ENCODE peak calls at places on chromosomes 13 and 19, in seven cellular contexts. One of them, this sample, is unnamed.

GRCh38 chr13:98984983-98985382 is 7.1 kb upstream of the DOCK9 start:
- DNase-seq in CD8-positive, alpha-beta T cell: no peak
- DNase-seq in cardiac fibroblast: no peak
- DNase-seq in cardiac muscle cell: no peak
- DNase-seq in bronchial epithelial cell: no peak
- DNase-seq in tibial artery: no peak
- DNase-seq in NB4: peak
- DNase-seq in this sample: no peak

GRCh38 chr19:1872807-1873523 is 9.6 kb upstream of the KLF16 start:
- DNase-seq in CD8-positive, alpha-beta T cell: no peak
- DNase-seq in cardiac fibroblast: no peak
- DNase-seq in cardiac muscle cell: no peak
- DNase-seq in bronchial epithelial cell: no peak
- DNase-seq in tibial artery: no peak
- DNase-seq in NB4: no peak
- DNase-seq in this sample: no peak

GRCh38 chr19:10113964-10114650 is 2.6 kb downstream of the P2RY11 start:
- DNase-seq in CD8-positive, alpha-beta T cell: no peak
- DNase-seq in cardiac fibroblast: no peak
- DNase-seq in cardiac muscle cell: no peak
- DNase-seq in bronchial epithelial cell: no peak
- DNase-seq in tibial artery: no peak
- DNase-seq in NB4: peak
- DNase-seq in this sample: peak

GRCh38 chr13:48110930-48111721 is 16.2 kb upstream of the MED4 start:
- DNase-seq in CD8-positive, alpha-beta T cell: no peak
- DNase-seq in cardiac fibroblast: peak
- DNase-seq in cardiac muscle cell: peak
- DNase-seq in bronchial epithelial cell: no peak
- DNase-seq in tibial artery: no peak
- DNase-seq in NB4: no peak
- DNase-seq in this sample: no peak

GRCh38 chr19:5651361-5651760 is 28.5 kb downstream of the SAFB start:
- DNase-seq in CD8-positive, alpha-beta T cell: no peak
- DNase-seq in cardiac fibroblast: no peak
- DNase-seq in cardiac muscle cell: no peak
- DNase-seq in bronchial epithelial cell: no peak
- DNase-seq in tibial artery: no peak
- DNase-seq in NB4: no peak
- DNase-seq in this sample: no peak

GRCh38 chr19:30393729-30394480 is 21.7 kb downstream of the ZNF536 start:
- DNase-seq in CD8-positive, alpha-beta T cell: no peak
- DNase-seq in cardiac fibroblast: no peak
- DNase-seq in cardiac muscle cell: no peak
- DNase-seq in bronchial epithelial cell: no peak
- DNase-seq in tibial artery: no peak
- DNase-seq in NB4: no peak
- DNase-seq in this sample: no peak

GRCh38 chr19:56956503-56957226 is 116.1 kb upstream of the PEG3 start:
- DNase-seq in CD8-positive, alpha-beta T cell: no peak
- DNase-seq in cardiac fibroblast: no peak
- DNase-seq in cardiac muscle cell: no peak
- DNase-seq in bronchial epithelial cell: no peak
- DNase-seq in tibial artery: no peak
- DNase-seq in NB4: no peak
- DNase-seq in this sample: no peak

GRCh38 chr19:42158926-42159325 is 26.7 kb upstream of the POU2F2 start:
- DNase-seq in CD8-positive, alpha-beta T cell: no peak
- DNase-seq in cardiac fibroblast: peak
- DNase-seq in cardiac muscle cell: peak
- DNase-seq in bronchial epithelial cell: no peak
- DNase-seq in tibial artery: no peak
- DNase-seq in NB4: no peak
- DNase-seq in this sample: no peak

GRCh38 chr19:48638831-48639381 is 1.7 kb upstream of the DBP start:
- DNase-seq in CD8-positive, alpha-beta T cell: no peak
- DNase-seq in cardiac fibroblast: no peak
- DNase-seq in cardiac muscle cell: no peak
- DNase-seq in bronchial epithelial cell: no peak
- DNase-seq in tibial artery: peak
- DNase-seq in NB4: peak
- DNase-seq in this sample: no peak

GRCh38 chr13:79547211-79547610 is 66.3 kb downstream of the NDFIP2 start:
- DNase-seq in CD8-positive, alpha-beta T cell: no peak
- DNase-seq in cardiac fibroblast: no peak
- DNase-seq in cardiac muscle cell: no peak
- DNase-seq in bronchial epithelial cell: no peak
- DNase-seq in tibial artery: no peak
- DNase-seq in NB4: no peak
- DNase-seq in this sample: no peak

GRCh38 chr19:4911314-4911713 is 2.0 kb downstream of the UHRF1 start:
- DNase-seq in CD8-positive, alpha-beta T cell: no peak
- DNase-seq in cardiac fibroblast: no peak
- DNase-seq in cardiac muscle cell: peak
- DNase-seq in bronchial epithelial cell: no peak
- DNase-seq in tibial artery: no peak
- DNase-seq in NB4: no peak
- DNase-seq in this sample: no peak

GRCh38 chr19:18633321-18633720 is 3.5 kb upstream of the KLHL26 start:
- DNase-seq in CD8-positive, alpha-beta T cell: no peak
- DNase-seq in cardiac fibroblast: no peak
- DNase-seq in cardiac muscle cell: no peak
- DNase-seq in bronchial epithelial cell: no peak
- DNase-seq in tibial artery: no peak
- DNase-seq in NB4: no peak
- DNase-seq in this sample: no peak

GRCh38 chr19:15129856-15130580 is 22.8 kb downstream of the SYDE1 start:
- DNase-seq in CD8-positive, alpha-beta T cell: peak
- DNase-seq in cardiac fibroblast: no peak
- DNase-seq in cardiac muscle cell: no peak
- DNase-seq in bronchial epithelial cell: peak
- DNase-seq in tibial artery: no peak
- DNase-seq in NB4: no peak
- DNase-seq in this sample: no peak

DNA sequence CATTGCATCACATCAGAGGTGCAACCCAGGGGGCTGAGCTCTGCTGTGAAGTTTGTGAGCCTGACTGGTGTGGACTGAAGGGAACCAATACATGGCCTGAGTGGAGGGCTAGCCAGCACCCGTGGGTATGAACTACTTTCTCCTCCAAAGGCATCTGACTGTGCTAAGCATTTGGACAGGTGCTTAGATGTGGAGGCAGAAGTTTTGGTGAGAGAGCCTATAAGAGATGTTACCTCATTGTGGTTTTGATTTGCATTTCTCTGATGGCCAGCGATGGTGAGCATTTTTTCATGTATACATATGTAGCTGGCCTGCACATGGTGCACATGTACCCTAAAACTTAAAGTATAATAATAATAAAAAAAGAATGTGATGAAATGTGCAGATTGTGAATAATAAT is 46.9 kb downstream of the TEX29 start:
- DNase-seq in CD8-positive, alpha-beta T cell: no peak
- DNase-seq in cardiac fibroblast: no peak
- DNase-seq in cardiac muscle cell: no peak
- DNase-seq in bronchial epithelial cell: no peak
- DNase-seq in tibial artery: no peak
- DNase-seq in NB4: no peak
- DNase-seq in this sample: no peak
- TF ChIP-seq CTCF in CD8-positive, alpha-beta T cell: no peak
- TF ChIP-seq CTCF in cardiac fibroblast: no peak
- TF ChIP-seq CTCF in cardiac muscle cell: no peak
- TF ChIP-seq CTCF in bronchial epithelial cell: no peak
- TF ChIP-seq CTCF in tibial artery: no peak
- TF ChIP-seq CTCF in NB4: no peak
- TF ChIP-seq CTCF in this sample: no peak

GRCh38 chr19:13153627-13154240 is 3.5 kb downstream of the IER2 start:
- DNase-seq in CD8-positive, alpha-beta T cell: peak
- DNase-seq in cardiac fibroblast: peak
- DNase-seq in cardiac muscle cell: peak
- DNase-seq in bronchial epithelial cell: no peak
- DNase-seq in tibial artery: peak
- DNase-seq in NB4: peak
- DNase-seq in this sample: no peak
- TF ChIP-seq CTCF in CD8-positive, alpha-beta T cell: no peak
- TF ChIP-seq CTCF in cardiac fibroblast: peak
- TF ChIP-seq CTCF in cardiac muscle cell: peak
- TF ChIP-seq CTCF in bronchial epithelial cell: no peak
- TF ChIP-seq CTCF in tibial artery: no peak
- TF ChIP-seq CTCF in NB4: no peak
- TF ChIP-seq CTCF in this sample: no peak

GRCh38 chr13:43238341-43239083 is 215.1 kb downstream of the DNAJC15 start:
- DNase-seq in CD8-positive, alpha-beta T cell: no peak
- DNase-seq in cardiac fibroblast: no peak
- DNase-seq in cardiac muscle cell: no peak
- DNase-seq in bronchial epithelial cell: no peak
- DNase-seq in tibial artery: no peak
- DNase-seq in NB4: no peak
- DNase-seq in this sample: no peak
- TF ChIP-seq CTCF in CD8-positive, alpha-beta T cell: no peak
- TF ChIP-seq CTCF in cardiac fibroblast: no peak
- TF ChIP-seq CTCF in cardiac muscle cell: no peak
- TF ChIP-seq CTCF in bronchial epithelial cell: no peak
- TF ChIP-seq CTCF in tibial artery: no peak
- TF ChIP-seq CTCF in NB4: no peak
- TF ChIP-seq CTCF in this sample: no peak

DNA sequence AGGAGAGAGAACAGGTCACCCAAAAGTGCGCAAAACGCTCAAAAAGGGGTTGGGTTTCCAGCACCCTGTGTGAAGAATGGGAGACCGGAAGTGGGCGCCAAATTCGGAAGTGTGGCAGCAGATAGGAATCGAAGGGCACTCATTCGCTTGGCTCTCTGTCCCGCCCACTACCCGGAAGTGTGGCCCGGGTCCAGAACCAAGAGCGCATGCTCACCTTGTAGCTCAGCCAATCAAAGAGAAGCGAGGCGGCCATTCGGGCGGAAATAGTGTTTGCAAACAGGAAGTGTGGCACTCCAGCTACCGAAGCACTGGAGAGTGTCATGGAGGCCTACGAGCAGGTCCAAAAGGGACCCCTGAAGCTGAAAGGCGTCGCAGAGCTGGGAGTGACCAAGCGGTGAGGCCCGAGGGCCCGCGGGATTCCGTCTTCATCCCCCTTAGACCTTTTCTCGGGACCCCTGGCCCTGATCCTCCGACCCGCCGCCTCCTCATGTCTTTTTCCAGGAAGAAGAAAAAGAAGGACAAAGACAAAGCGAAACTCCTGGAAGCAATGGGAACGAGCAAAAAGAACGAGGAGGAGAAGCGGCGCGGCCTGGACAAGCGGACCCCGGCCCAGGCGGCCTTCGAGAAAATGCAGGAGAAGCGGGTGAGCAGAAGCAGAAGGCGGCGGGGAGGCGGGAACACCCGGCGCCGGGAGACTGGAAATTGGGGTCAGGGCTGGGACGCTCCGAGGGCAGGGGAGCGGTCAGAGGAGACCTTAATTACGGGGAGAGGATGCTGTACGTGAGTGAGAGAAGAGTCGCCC is at the start of gene FAM32A:
- DNase-seq in CD8-positive, alpha-beta T cell: peak
- DNase-seq in cardiac fibroblast: peak
- DNase-seq in cardiac muscle cell: peak
- DNase-seq in bronchial epithelial cell: peak
- DNase-seq in tibial artery: peak
- DNase-seq in NB4: peak
- DNase-seq in this sample: peak
- TF ChIP-seq CTCF in CD8-positive, alpha-beta T cell: peak
- TF ChIP-seq CTCF in cardiac fibroblast: no peak
- TF ChIP-seq CTCF in cardiac muscle cell: no peak
- TF ChIP-seq CTCF in bronchial epithelial cell: peak
- TF ChIP-seq CTCF in tibial artery: peak
- TF ChIP-seq CTCF in NB4: peak
- TF ChIP-seq CTCF in this sample: peak

GRCh38 chr19:50258918-50259372 is 55.5 kb downstream of the MYH14 start:
- DNase-seq in CD8-positive, alpha-beta T cell: no peak
- DNase-seq in cardiac fibroblast: no peak
- DNase-seq in cardiac muscle cell: peak
- DNase-seq in bronchial epithelial cell: no peak
- DNase-seq in tibial artery: no peak
- DNase-seq in NB4: peak
- DNase-seq in this sample: peak
- TF ChIP-seq CTCF in CD8-positive, alpha-beta T cell: no peak
- TF ChIP-seq CTCF in cardiac fibroblast: peak
- TF ChIP-seq CTCF in cardiac muscle cell: peak
- TF ChIP-seq CTCF in bronchial epithelial cell: no peak
- TF ChIP-seq CTCF in tibial artery: peak
- TF ChIP-seq CTCF in NB4: peak
- TF ChIP-seq CTCF in this sample: peak

GRCh38 chr19:16185925-16186234 is 670 bp downstream of the FAM32A start:
- DNase-seq in CD8-positive, alpha-beta T cell: no peak
- DNase-seq in cardiac fibroblast: no peak
- DNase-seq in cardiac muscle cell: no peak
- DNase-seq in bronchial epithelial cell: no peak
- DNase-seq in tibial artery: no peak
- DNase-seq in NB4: no peak
- DNase-seq in this sample: no peak
- TF ChIP-seq CTCF in CD8-positive, alpha-beta T cell: no peak
- TF ChIP-seq CTCF in cardiac fibroblast: peak
- TF ChIP-seq CTCF in cardiac muscle cell: peak
- TF ChIP-seq CTCF in bronchial epithelial cell: peak
- TF ChIP-seq CTCF in tibial artery: no peak
- TF ChIP-seq CTCF in NB4: no peak
- TF ChIP-seq CTCF in this sample: no peak

DNA sequence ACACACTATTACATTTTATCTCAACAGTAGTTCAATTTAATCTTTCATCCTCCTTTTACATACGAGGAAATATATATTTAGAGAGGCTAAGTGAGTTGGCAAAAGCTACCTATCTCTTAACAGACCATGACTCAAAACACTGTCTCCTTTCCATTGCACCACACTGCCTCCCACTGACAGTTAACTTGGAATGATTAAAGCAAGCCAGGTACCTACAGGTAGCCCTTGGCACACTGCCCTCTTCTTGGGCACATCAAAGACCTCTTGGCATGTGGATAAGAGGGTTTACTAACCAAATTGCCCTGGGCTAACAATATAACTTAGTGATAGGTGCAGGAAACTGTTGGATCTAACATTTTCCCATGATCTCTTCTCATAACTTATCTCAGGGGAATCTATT is 1.9 kb downstream of the ABHD13 start:
- DNase-seq in CD8-positive, alpha-beta T cell: peak
- DNase-seq in cardiac fibroblast: no peak
- DNase-seq in cardiac muscle cell: no peak
- DNase-seq in bronchial epithelial cell: peak
- DNase-seq in tibial artery: no peak
- DNase-seq in NB4: peak
- DNase-seq in this sample: no peak
- TF ChIP-seq CTCF in CD8-positive, alpha-beta T cell: no peak
- TF ChIP-seq CTCF in cardiac fibroblast: no peak
- TF ChIP-seq CTCF in cardiac muscle cell: no peak
- TF ChIP-seq CTCF in bronchial epithelial cell: peak
- TF ChIP-seq CTCF in tibial artery: no peak
- TF ChIP-seq CTCF in NB4: no peak
- TF ChIP-seq CTCF in this sample: no peak

GRCh38 chr13:112931028-112931934 is 37.7 kb upstream of the MCF2L start:
- DNase-seq in CD8-positive, alpha-beta T cell: no peak
- DNase-seq in cardiac fibroblast: peak
- DNase-seq in cardiac muscle cell: peak
- DNase-seq in bronchial epithelial cell: peak
- DNase-seq in tibial artery: no peak
- DNase-seq in NB4: peak
- DNase-seq in this sample: no peak
- TF ChIP-seq CTCF in CD8-positive, alpha-beta T cell: no peak
- TF ChIP-seq CTCF in cardiac fibroblast: peak
- TF ChIP-seq CTCF in cardiac muscle cell: peak
- TF ChIP-seq CTCF in bronchial epithelial cell: peak
- TF ChIP-seq CTCF in tibial artery: no peak
- TF ChIP-seq CTCF in NB4: peak
- TF ChIP-seq CTCF in this sample: peak

This sample was measured in GM06990.